ENCODE peak calls at places on chromosomes 1 and 21, in seven cellular contexts. I is stimulated activated CD4-positive, alpha-beta T cell treated with anti-CD3 and anti-CD28 coated beads, Interleukin-15, amount 100 ng/mL, for 48 hours; M is type B pancreatic cell; H is MV-4-11; E is WTC11; T is T1000; V is foreskin keratinocyte. Z is an unnamed sample.

GRCh38 chr1:121546830-121547680 is 362.3 kb downstream of the SRGAP2C start:
- DNase-seq in T (peak; percentile 4), M (no peak), E (no peak), I (no peak), V (no peak), H (no peak), Z (no peak)

GRCh38 chr1:42128499-42128898 is 24.7 kb upstream of the GUCA2B start:
- DNase-seq in E (no peak), M (peak; percentile 40), V (no peak), H (no peak), I (no peak), T (no peak), Z (no peak)

GRCh38 chr21:38839370-38839681 is 33.6 kb downstream of the ETS2 start:
- DNase-seq in E (no peak), M (no peak), I (no peak), V (no peak), T (peak; percentile 3), H (no peak), Z (no peak)

GRCh38 chr1:85495556-85495955 is 30.6 kb upstream of the DDAH1 start:
- DNase-seq in M (no peak), T (peak; percentile 57), V (peak; percentile 90), I (no peak), E (no peak), H (no peak), Z (no peak)

GRCh38 chr1:12171206-12172041 is 4.6 kb downstream of the TNFRSF1B start:
- DNase-seq in V (no peak), T (no peak), I (no peak), M (no peak), H (no peak), E (no peak), Z (no peak)

GRCh38 chr1:165364432-165365133 is 8.1 kb upstream of the LMX1A start:
- DNase-seq in T (no peak), V (peak; percentile 42), M (no peak), E (no peak), H (peak; percentile 51), I (no peak), Z (no peak)

GRCh38 chr1:86552376-86552775 is 5.5 kb downstream of the CLCA4 start:
- DNase-seq in T (no peak), V (no peak), E (no peak), I (no peak), M (no peak), H (no peak), Z (peak; percentile 83)

GRCh38 chr1:161934278-161934608 is 89.4 kb downstream of the OLFML2B start:
- DNase-seq in I (no peak), E (no peak), V (no peak), H (peak; percentile 67), M (no peak), T (no peak), Z (no peak)

GRCh38 chr21:39712976-39713375 is 32.0 kb upstream of the IGSF5 start:
- DNase-seq in M (no peak), I (no peak), V (no peak), H (no peak), T (no peak), E (peak; percentile 38), Z (no peak)

GRCh38 chr1:64471218-64471719 is 1.3 kb downstream of the CACHD1 start:
- DNase-seq in H (no peak), V (peak; percentile 10), E (peak; percentile 59), T (no peak), M (peak; percentile 72), I (no peak), Z (no peak)

GRCh38 chr1:237141471-237141870 is 99.5 kb downstream of the RYR2 start:
- DNase-seq in M (no peak), I (no peak), T (no peak), E (no peak), H (no peak), V (no peak), Z (no peak)

Z was measured in mesenteric fat pad.